ENCODE peak calls at places on chromosomes 6 and 20, in four cellular contexts. One of them, this sample, is unnamed. For H3K4me1, the result is how much of the 10 kb centered on the place peaks cover.

GRCh38 chr20:57619053-57619831 is 984 bp downstream of the ZBP1 start:
- DNase-seq in hepatocyte: no peak
- DNase-seq in uterus: no peak
- DNase-seq in PC-9: no peak
- DNase-seq in this sample: no peak

GRCh38 chr20:57266251-57267157 is at the start of gene BMP7:
- DNase-seq in hepatocyte: peak
- DNase-seq in uterus: no peak
- DNase-seq in PC-9: no peak
- DNase-seq in this sample: no peak

GRCh38 chr20:57622579-57623381 is 2.6 kb upstream of the ZBP1 start:
- DNase-seq in hepatocyte: peak
- DNase-seq in uterus: peak
- DNase-seq in PC-9: peak
- DNase-seq in this sample: peak

GRCh38 chr20:25230177-25230831 is 17.6 kb upstream of the PYGB start:
- DNase-seq in hepatocyte: no peak
- DNase-seq in uterus: no peak
- DNase-seq in PC-9: no peak
- DNase-seq in this sample: no peak

GRCh38 chr20:11329271-11329670 is 588.4 kb upstream of the BTBD3 start:
- DNase-seq in hepatocyte: no peak
- DNase-seq in uterus: no peak
- DNase-seq in PC-9: no peak
- DNase-seq in this sample: no peak

GRCh38 chr20:4341804-4342560 is 326.6 kb upstream of the RNF24 start:
- DNase-seq in hepatocyte: peak
- DNase-seq in uterus: no peak
- DNase-seq in PC-9: peak
- DNase-seq in this sample: peak

GRCh38 chr6:75296811-75297779 is 12.5 kb upstream of the TMEM30A start:
- DNase-seq in hepatocyte: peak
- DNase-seq in uterus: no peak
- DNase-seq in PC-9: peak
- DNase-seq in this sample: peak

GRCh38 chr6:75223461-75223860 is 17.6 kb upstream of the COL12A1 start:
- DNase-seq in hepatocyte: no peak
- DNase-seq in uterus: no peak
- DNase-seq in PC-9: no peak
- DNase-seq in this sample: no peak

GRCh38 chr6:33759887-33760629 is 13.4 kb upstream of the IP6K3 start:
- DNase-seq in hepatocyte: no peak
- DNase-seq in uterus: no peak
- DNase-seq in PC-9: no peak
- DNase-seq in this sample: no peak

GRCh38 chr6:15730442-15730841 is 67.6 kb upstream of the DTNBP1 start:
- DNase-seq in hepatocyte: no peak
- DNase-seq in uterus: no peak
- DNase-seq in PC-9: no peak
- DNase-seq in this sample: no peak

GRCh38 chr6:158593670-158594069 is 33.8 kb downstream of the TMEM181 start:
- DNase-seq in hepatocyte: no peak
- DNase-seq in uterus: no peak
- DNase-seq in PC-9: no peak
- DNase-seq in this sample: no peak

GRCh38 chr6:35736293-35736894 is 438 bp upstream of the ARMC12 start:
- DNase-seq in hepatocyte: peak
- DNase-seq in uterus: peak
- DNase-seq in PC-9: peak
- DNase-seq in this sample: no peak

GRCh38 chr6:43584892-43585570 is 9.0 kb downstream of the POLH start:
- DNase-seq in hepatocyte: no peak
- DNase-seq in uterus: no peak
- DNase-seq in PC-9: no peak
- DNase-seq in this sample: peak

GRCh38 chr6:2254747-2255146 is 9.3 kb upstream of the GMDS start:
- DNase-seq in hepatocyte: no peak
- DNase-seq in uterus: no peak
- DNase-seq in PC-9: no peak
- DNase-seq in this sample: no peak

GRCh38 chr20:49381558-49382493 is 100.6 kb downstream of the KCNB1 start:
- DNase-seq in hepatocyte: peak
- DNase-seq in uterus: peak
- DNase-seq in PC-9: no peak
- DNase-seq in this sample: peak

GRCh38 chr6:5557506-5557905 is 296.2 kb downstream of the FARS2 start:
- DNase-seq in hepatocyte: no peak
- DNase-seq in uterus: no peak
- DNase-seq in PC-9: no peak
- DNase-seq in this sample: no peak

GRCh38 chr6:66897576-66897975 is 1190.5 kb upstream of the EYS start:
- DNase-seq in hepatocyte: no peak
- DNase-seq in uterus: no peak
- DNase-seq in PC-9: no peak
- DNase-seq in this sample: peak

GRCh38 chr6:170505306-170505705 is 47.8 kb downstream of the PSMB1 start:
- DNase-seq in hepatocyte: no peak
- DNase-seq in uterus: no peak
- DNase-seq in PC-9: no peak
- DNase-seq in this sample: no peak

GRCh38 chr20:2865630-2866029 is 7.7 kb upstream of the PTPRA start:
- DNase-seq in hepatocyte: no peak
- DNase-seq in uterus: no peak
- DNase-seq in PC-9: no peak
- DNase-seq in this sample: no peak

GRCh38 chr6:149233056-149233715 is 84.3 kb upstream of the TAB2 start:
- DNase-seq in hepatocyte: peak
- DNase-seq in uterus: no peak
- DNase-seq in PC-9: peak
- DNase-seq in this sample: peak

GRCh38 chr6:156686429-156686939 is 90.7 kb upstream of the ARID1B start:
- DNase-seq in hepatocyte: peak
- DNase-seq in uterus: no peak
- DNase-seq in PC-9: peak
- DNase-seq in this sample: peak

GRCh38 chr6:137095651-137096238 is 51.0 kb upstream of the IL20RA start:
- DNase-seq in hepatocyte: no peak
- DNase-seq in uterus: no peak
- DNase-seq in PC-9: no peak
- DNase-seq in this sample: no peak
- H3K4me3 ChIP-seq in hepatocyte: no peak
- H3K4me3 ChIP-seq in uterus: no peak
- H3K4me3 ChIP-seq in PC-9: no peak
- H3K4me3 ChIP-seq in this sample: no peak

GRCh38 chr20:14897608-14898007 is 560.2 kb upstream of the FLRT3 start:
- DNase-seq in hepatocyte: no peak
- DNase-seq in uterus: no peak
- DNase-seq in PC-9: no peak
- DNase-seq in this sample: no peak
- H3K4me1 ChIP-seq in hepatocyte: under half
- H3K4me1 ChIP-seq in uterus: under half
- H3K4me1 ChIP-seq in PC-9: under half
- H3K4me1 ChIP-seq in this sample: under half

GRCh38 chr6:24658573-24659511 is 7.9 kb downstream of the TDP2 start:
- DNase-seq in hepatocyte: peak
- DNase-seq in uterus: no peak
- DNase-seq in PC-9: peak
- DNase-seq in this sample: no peak

GRCh38 chr6:24650365-24650764 is 4.4 kb upstream of the KIAA0319 start:
- DNase-seq in hepatocyte: no peak
- DNase-seq in uterus: no peak
- DNase-seq in PC-9: no peak
- DNase-seq in this sample: no peak

GRCh38 chr6:24660100-24660499 is 6.6 kb downstream of the TDP2 start:
- DNase-seq in hepatocyte: no peak
- DNase-seq in uterus: no peak
- DNase-seq in PC-9: no peak
- DNase-seq in this sample: no peak

GRCh38 chr6:24659547-24659946 is 7.2 kb downstream of the TDP2 start:
- DNase-seq in hepatocyte: no peak
- DNase-seq in uterus: no peak
- DNase-seq in PC-9: no peak
- DNase-seq in this sample: no peak

GRCh38 chr6:24655229-24655628 is 9.2 kb upstream of the KIAA0319 start:
- DNase-seq in hepatocyte: no peak
- DNase-seq in uterus: no peak
- DNase-seq in PC-9: no peak
- DNase-seq in this sample: no peak
- H3K4me3 ChIP-seq in hepatocyte: no peak
- H3K4me3 ChIP-seq in uterus: no peak
- H3K4me3 ChIP-seq in PC-9: no peak
- H3K4me3 ChIP-seq in this sample: no peak

DNA sequence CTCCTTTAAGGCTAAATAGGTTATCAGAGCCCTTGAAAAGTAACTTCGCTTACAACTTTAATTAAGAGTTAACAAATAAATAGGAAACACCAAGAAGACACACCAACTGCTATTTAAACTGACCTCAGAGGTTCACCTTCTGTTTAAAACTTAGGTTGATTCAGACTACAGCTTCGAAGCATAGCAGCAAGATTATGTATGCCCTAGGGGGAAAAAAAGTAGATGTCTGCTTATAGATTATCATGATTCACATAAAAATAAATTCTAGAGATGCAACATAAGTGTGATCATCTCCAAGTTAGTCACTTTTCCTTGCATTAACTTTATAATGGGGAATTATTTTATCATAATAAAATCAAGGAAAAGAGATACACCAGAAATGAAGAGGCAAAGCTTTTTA is 8.9 kb downstream of the PNISR start:
- DNase-seq in hepatocyte: no peak
- DNase-seq in uterus: no peak
- DNase-seq in PC-9: no peak
- DNase-seq in this sample: no peak
- H3K4me1 ChIP-seq in hepatocyte: under half
- H3K4me1 ChIP-seq in uterus: under half
- H3K4me1 ChIP-seq in PC-9: under half
- H3K4me1 ChIP-seq in this sample: under half

GRCh38 chr20:23625236-23625964 is 12.4 kb downstream of the CST3 start:
- DNase-seq in hepatocyte: no peak
- DNase-seq in uterus: no peak
- DNase-seq in PC-9: no peak
- DNase-seq in this sample: no peak

GRCh38 chr20:23623666-23624065 is 14.1 kb downstream of the CST3 start:
- DNase-seq in hepatocyte: peak
- DNase-seq in uterus: no peak
- DNase-seq in PC-9: no peak
- DNase-seq in this sample: no peak

GRCh38 chr20:23626040-23626620 is 11.6 kb downstream of the CST3 start:
- DNase-seq in hepatocyte: peak
- DNase-seq in uterus: no peak
- DNase-seq in PC-9: peak
- DNase-seq in this sample: no peak

GRCh38 chr20:23624307-23624706 is 13.4 kb downstream of the CST3 start:
- DNase-seq in hepatocyte: peak
- DNase-seq in uterus: peak
- DNase-seq in PC-9: no peak
- DNase-seq in this sample: no peak

GRCh38 chr20:23622839-23623343 is 14.9 kb downstream of the CST3 start:
- DNase-seq in hepatocyte: peak
- DNase-seq in uterus: peak
- DNase-seq in PC-9: peak
- DNase-seq in this sample: peak
- H3K4me3 ChIP-seq in hepatocyte: no peak
- H3K4me3 ChIP-seq in uterus: peak
- H3K4me3 ChIP-seq in PC-9: peak
- H3K4me3 ChIP-seq in this sample: peak

DNA sequence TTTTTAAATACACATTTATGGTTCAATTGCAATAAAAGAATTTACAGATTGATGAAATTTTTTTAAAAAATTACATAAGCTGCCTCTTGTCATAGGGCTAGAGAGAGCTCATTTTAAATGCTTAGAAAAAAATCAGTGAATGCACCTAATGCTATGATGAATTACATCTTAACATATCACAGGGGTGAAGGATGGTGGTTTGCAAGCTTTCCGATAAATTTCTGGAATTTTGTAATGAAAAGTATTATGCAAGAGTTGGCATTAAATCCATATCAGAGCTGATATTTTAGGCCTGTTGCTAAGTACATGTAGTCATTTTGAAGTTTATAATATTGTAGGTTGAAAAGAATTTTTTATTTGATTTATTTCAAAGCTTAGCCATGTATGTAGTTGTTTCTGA is 29.6 kb downstream of the DSE start:
- DNase-seq in hepatocyte: no peak
- DNase-seq in uterus: no peak
- DNase-seq in PC-9: no peak
- DNase-seq in this sample: peak
- H3K4me1 ChIP-seq in hepatocyte: under half
- H3K4me1 ChIP-seq in uterus: under half
- H3K4me1 ChIP-seq in PC-9: under half
- H3K4me1 ChIP-seq in this sample: under half

GRCh38 chr20:33490934-33491656 is 1.2 kb downstream of the CBFA2T2 start:
- DNase-seq in hepatocyte: no peak
- DNase-seq in uterus: no peak
- DNase-seq in PC-9: no peak
- DNase-seq in this sample: no peak

GRCh38 chr20:33490023-33490933 is at the start of gene CBFA2T2:
- DNase-seq in hepatocyte: no peak
- DNase-seq in uterus: peak
- DNase-seq in PC-9: peak
- DNase-seq in this sample: peak

GRCh38 chr20:33493076-33493766 is 3.3 kb downstream of the CBFA2T2 start:
- DNase-seq in hepatocyte: no peak
- DNase-seq in uterus: no peak
- DNase-seq in PC-9: no peak
- DNase-seq in this sample: no peak

GRCh38 chr20:33489495-33490022 is 337 bp upstream of the CBFA2T2 start:
- DNase-seq in hepatocyte: peak
- DNase-seq in uterus: peak
- DNase-seq in PC-9: peak
- DNase-seq in this sample: peak

GRCh38 chr20:33488201-33488600 is 1.7 kb upstream of the CBFA2T2 start:
- DNase-seq in hepatocyte: no peak
- DNase-seq in uterus: no peak
- DNase-seq in PC-9: no peak
- DNase-seq in this sample: no peak
- H3K4me3 ChIP-seq in hepatocyte: no peak
- H3K4me3 ChIP-seq in uterus: no peak
- H3K4me3 ChIP-seq in PC-9: no peak
- H3K4me3 ChIP-seq in this sample: no peak